ENCODE peak calls at places on chromosomes 11 and 22, in four cellular contexts. D is mesenteric fat pad; B is activated T-helper 1 cell treated with anti-CD3 and anti-CD28 coated beads, Interleukin-12 subunit alpha, Interleukin-12 subunit beta, Interleukin-2, Interleukin-4 antibody, amounts not matched to agents 30 ng/mL and 10 ng/mL and 1 ng/mL, durations not matched to agents 14 hours and 24 hours and 36 hours; R is amniotic stem cell. N is an unnamed sample.

GRCh38 chr11:94322501-94322900 is 18.1 kb downstream of the IZUMO1R start:
- DNase-seq in D (no peak), B (no peak), R (no peak), N (no peak)

GRCh38 chr22:27435839-27436581 is 365.5 kb downstream of the MN1 start:
- DNase-seq in D (no peak), B (no peak), R (no peak), N (peak)

GRCh38 chr11:61072316-61073109 is 29.8 kb upstream of the CD5 start:
- DNase-seq in D (peak), B (no peak), R (no peak), N (peak)

GRCh38 chr22:43833286-43834240 is 21.5 kb upstream of the EFCAB6 start:
- DNase-seq in D (no peak), B (no peak), R (no peak), N (no peak)

GRCh38 chr22:24002272-24002671 is 3.0 kb downstream of the GSTT4 start:
- DNase-seq in D (no peak), B (no peak), R (no peak), N (no peak)

GRCh38 chr11:84165139-84165538 is 879.0 kb upstream of the CCDC90B start:
- DNase-seq in D (no peak), B (no peak), R (no peak), N (no peak)

GRCh38 chr11:105969756-105970155 is 52.3 kb downstream of the MSANTD4 start:
- DNase-seq in D (no peak), B (no peak), R (no peak), N (no peak)

GRCh38 chr11:79040348-79040747 is 400.5 kb downstream of the TENM4 start:
- DNase-seq in D (no peak), B (no peak), R (no peak), N (no peak)

GRCh38 chr22:25066861-25067435 is 114.4 kb downstream of the KIAA1671 start:
- DNase-seq in D (no peak), B (no peak), R (no peak), N (no peak)

GRCh38 chr11:96090711-96091110 is 166.8 kb upstream of the MTMR2 start:
- DNase-seq in D (no peak), B (no peak), R (no peak), N (no peak)

GRCh38 chr11:64234840-64235379 is 526 bp downstream of the VEGFB start:
- DNase-seq in D (no peak), B (peak), R (no peak), N (no peak)

GRCh38 chr22:47495102-47495501 is 732.7 kb downstream of the TBC1D22A start:
- DNase-seq in D (no peak), B (no peak), R (no peak), N (no peak)

GRCh38 chr22:19545935-19546207 is 21.7 kb upstream of the CLDN5 start:
- DNase-seq in D (peak), B (no peak), R (no peak), N (no peak)

GRCh38 chr11:108117746-108118371 is 3.5 kb upstream of the ACAT1 start:
- DNase-seq in D (no peak), B (no peak), R (peak), N (no peak)

GRCh38 chr22:28029962-28030361 is 110.9 kb upstream of the PITPNB start:
- DNase-seq in D (peak), B (no peak), R (no peak), N (peak)

GRCh38 chr11:131246589-131247164 is 123.7 kb upstream of the NTM start:
- DNase-seq in D (no peak), B (no peak), R (no peak), N (no peak)

GRCh38 chr22:18152519-18152918 is 2.5 kb downstream of the USP18 start:
- DNase-seq in D (peak), B (peak), R (no peak), N (no peak)

GRCh38 chr22:38017272-38017920 is 33.0 kb upstream of the SOX10 start:
- DNase-seq in D (no peak), B (no peak), R (no peak), N (peak)

GRCh38 chr11:34425360-34425759 is 13.4 kb upstream of the CAT start:
- DNase-seq in D (no peak), B (no peak), R (no peak), N (no peak)

GRCh38 chr11:19890308-19890707 is 177.7 kb downstream of the NAV2 start:
- DNase-seq in D (no peak), B (no peak), R (no peak), N (no peak)

GRCh38 chr11:113974741-113975470 is at the start of gene HTR3A:
- DNase-seq in D (no peak), B (no peak), R (no peak), N (peak)

GRCh38 chr11:64624869-64625481 is 34.0 kb downstream of the SLC22A12 start:
- DNase-seq in D (no peak), B (no peak), R (no peak), N (no peak)

GRCh38 chr22:39634530-39635399 is 64.2 kb downstream of the CACNA1I start:
- DNase-seq in D (no peak), B (no peak), R (peak), N (no peak)

GRCh38 chr11:61860054-61860903 is 31.1 kb downstream of the FADS3 start:
- DNase-seq in D (no peak), B (no peak), R (no peak), N (peak)

GRCh38 chr11:6320411-6321207 is at the start of gene CAVIN3:
- DNase-seq in D (peak), B (peak), R (peak), N (peak)

GRCh38 chr22:23237201-23237798 is 57.0 kb downstream of the BCR start:
- DNase-seq in D (no peak), B (no peak), R (no peak), N (peak)

GRCh38 chr11:19606856-19607655 is 105.6 kb upstream of the NAV2 start:
- DNase-seq in D (no peak), B (no peak), R (no peak), N (peak)

GRCh38 chr11:118615282-118615979 is 8.0 kb downstream of the PHLDB1 start:
- DNase-seq in D (peak), B (no peak), R (no peak), N (peak)

GRCh38 chr22:28977481-28977971 is 84.1 kb downstream of the C22orf31 start:
- DNase-seq in D (no peak), B (no peak), R (no peak), N (no peak)

GRCh38 chr22:39090426-39091064 is 6.5 kb upstream of the APOBEC3H start:
- DNase-seq in D (no peak), B (peak), R (no peak), N (no peak)

GRCh38 chr11:61022311-61023085 is 51.0 kb downstream of the CD6 start:
- DNase-seq in D (no peak), B (no peak), R (no peak), N (peak)